ENCODE peak calls at places on chromosome 2, in seven cellular contexts. V is endodermal cell, S is pancreas, E is NCI-H1092 treated with DMSO at 0.1 percent for 48 hours, P is H9, X is cardiac fibroblast, W is Calu3. D is an unnamed sample.

GRCh38 chr2:241617431-241618154 is 19.4 kb downstream of the THAP4 start:
- DNase-seq in V (peak), E (peak), S (peak), W (no peak), P (peak), X (peak), D (no peak)

GRCh38 chr2:138373993-138374408 is 127.6 kb upstream of the SPOPL start:
- DNase-seq in W (peak), E (peak), P (no peak), S (no peak), V (no peak), X (peak), D (peak)

GRCh38 chr2:175011505-175011904 is 6.3 kb upstream of the CHN1 start:
- DNase-seq in V (no peak), W (no peak), E (peak), X (no peak), P (no peak), S (no peak), D (no peak)

GRCh38 chr2:203705184-203705583 is 1.3 kb upstream of the CD28 start:
- DNase-seq in S (no peak), P (no peak), W (no peak), V (no peak), X (no peak), E (no peak), D (no peak)

GRCh38 chr2:155733091-155733870 is 599.2 kb downstream of the NR4A2 start:
- DNase-seq in X (no peak), S (no peak), E (no peak), P (no peak), W (no peak), V (peak), D (no peak)

GRCh38 chr2:109266998-109267854 is 138.2 kb downstream of the SH3RF3 start:
- DNase-seq in S (no peak), X (peak), V (peak), E (no peak), W (no peak), P (no peak), D (no peak)

GRCh38 chr2:216661639-216662375 is 28.6 kb downstream of the IGFBP2 start:
- DNase-seq in X (no peak), P (no peak), W (peak), V (no peak), E (no peak), S (no peak), D (peak)

GRCh38 chr2:176753752-176754474 is 458.7 kb upstream of the HNRNPA3 start:
- DNase-seq in V (no peak), P (no peak), S (peak), W (no peak), X (no peak), E (no peak), D (peak)

GRCh38 chr2:119282966-119283511 is 59.4 kb downstream of the STEAP3 start:
- DNase-seq in S (peak), P (no peak), W (no peak), X (no peak), E (peak), V (peak), D (peak)

GRCh38 chr2:211408485-211408884 is 852.1 kb downstream of the CPS1 start:
- DNase-seq in W (peak), P (no peak), E (no peak), X (peak), S (no peak), V (no peak), D (no peak)

GRCh38 chr2:29847901-29848300 is 73.5 kb downstream of the ALK start:
- DNase-seq in X (no peak), S (no peak), W (no peak), E (no peak), V (no peak), P (no peak), D (no peak)

GRCh38 chr2:143607446-143608110 is 478.4 kb downstream of the ARHGAP15 start:
- DNase-seq in S (no peak), P (peak), V (no peak), W (no peak), E (no peak), X (no peak), D (no peak)

GRCh38 chr2:70703900-70704549 is 64.0 kb downstream of the ADD2 start:
- DNase-seq in P (peak), W (no peak), E (no peak), S (no peak), V (peak), X (peak), D (no peak)

GRCh38 chr2:130915595-130916437 is 79.1 kb downstream of the ARHGEF4 start:
- DNase-seq in W (no peak), V (no peak), E (no peak), P (no peak), X (no peak), S (no peak), D (no peak)

GRCh38 chr2:23273786-23274185 is 111.2 kb upstream of the KLHL29 start:
- DNase-seq in X (no peak), W (no peak), P (no peak), E (no peak), V (no peak), S (no peak), D (no peak)

GRCh38 chr2:219155054-219155644 is 5.5 kb downstream of the NHEJ1 start:
- DNase-seq in V (peak), W (peak), E (peak), P (no peak), X (peak), S (no peak), D (peak)

GRCh38 chr2:234986346-234986745 is 34.5 kb downstream of the SH3BP4 start:
- DNase-seq in E (no peak), X (no peak), P (no peak), V (peak), S (no peak), W (no peak), D (no peak)

GRCh38 chr2:3575534-3576324 is 669 bp downstream of the RPS7 start:
- DNase-seq in X (peak), W (peak), P (no peak), E (no peak), S (peak), V (no peak), D (no peak)

GRCh38 chr2:159609933-159610523 is 6.3 kb downstream of the BAZ2B start:
- DNase-seq in S (no peak), P (no peak), E (peak), W (no peak), X (no peak), V (no peak), D (no peak)

GRCh38 chr2:1020206-1020605 is 69.6 kb downstream of the SNTG2 start:
- DNase-seq in X (no peak), V (no peak), P (no peak), S (no peak), E (no peak), W (no peak), D (no peak)

GRCh38 chr2:211881449-211881848 is 657.2 kb downstream of the ERBB4 start:
- DNase-seq in W (no peak), S (no peak), P (peak), E (no peak), V (no peak), X (no peak), D (no peak)

GRCh38 chr2:237322564-237322963 is 91.4 kb downstream of the COL6A3 start:
- DNase-seq in S (peak), W (peak), V (peak), E (no peak), X (no peak), P (peak), D (no peak)

GRCh38 chr2:218218409-218219185 is 1.6 kb downstream of the ARPC2 start:
- DNase-seq in V (no peak), W (no peak), X (no peak), E (no peak), S (no peak), P (no peak), D (no peak)

GRCh38 chr2:98442488-98442887 is 2.2 kb upstream of the INPP4A start:
- DNase-seq in V (peak), W (no peak), X (no peak), E (no peak), S (no peak), P (no peak), D (no peak)

GRCh38 chr2:240626531-240627300 is 1.4 kb downstream of the GPR35 start:
- DNase-seq in W (no peak), V (peak), X (no peak), S (no peak), P (peak), E (no peak), D (no peak)

GRCh38 chr2:121239471-121239870 is 45.5 kb downstream of the TFCP2L1 start:
- DNase-seq in X (no peak), W (no peak), E (no peak), S (no peak), V (no peak), P (no peak), D (no peak)

GRCh38 chr2:72755647-72756423 is 70.0 kb downstream of the EXOC6B start:
- DNase-seq in S (no peak), E (peak), X (peak), W (no peak), V (no peak), P (no peak), D (peak)

GRCh38 chr2:152251811-152252210 is 76.2 kb upstream of the STAM2 start:
- DNase-seq in P (no peak), V (no peak), W (no peak), S (no peak), E (no peak), X (no peak), D (no peak)

GRCh38 chr2:98579926-98580325 is 28.4 kb downstream of the COA5 start:
- DNase-seq in E (no peak), V (peak), P (no peak), X (no peak), S (no peak), W (no peak), D (no peak)

GRCh38 chr2:176652300-176653182 is 383.3 kb downstream of the MTX2 start:
- DNase-seq in W (peak), P (no peak), X (peak), S (no peak), V (no peak), E (peak), D (peak)

GRCh38 chr2:39499336-39499735 is 62.3 kb upstream of the MAP4K3 start:
- DNase-seq in E (no peak), W (no peak), P (no peak), X (no peak), V (no peak), S (no peak), D (peak)

GRCh38 chr2:83826601-83827000 is 632.5 kb downstream of the SUCLG1 start:
- DNase-seq in W (no peak), P (no peak), S (no peak), V (no peak), E (no peak), X (no peak), D (no peak)

GRCh38 chr2:218405365-218406208 is 5.9 kb downstream of the CTDSP1 start:
- DNase-seq in E (no peak), P (no peak), X (no peak), V (peak), S (peak), W (no peak), D (no peak)

GRCh38 chr2:144267209-144267608 is 252.7 kb downstream of the ZEB2 start:
- DNase-seq in X (no peak), P (no peak), W (no peak), V (no peak), E (no peak), S (no peak), D (no peak)

GRCh38 chr2:64337314-64337713 is 116.6 kb upstream of the LGALSL start:
- DNase-seq in E (no peak), V (no peak), S (no peak), W (no peak), X (no peak), P (no peak), D (no peak)

GRCh38 chr2:9914384-9915065 is 37.0 kb upstream of the GRHL1 start:
- DNase-seq in V (no peak), X (peak), W (peak), S (no peak), E (no peak), P (no peak), D (peak)

GRCh38 chr2:168944065-168944464 is 43.0 kb downstream of the G6PC2 start:
- DNase-seq in P (peak), S (no peak), X (no peak), V (peak), W (peak), E (no peak), D (no peak)

GRCh38 chr2:96594701-96595152 is 43.4 kb downstream of the KANSL3 start:
- DNase-seq in P (no peak), V (no peak), X (no peak), E (no peak), S (no peak), W (no peak), D (no peak)

D was measured in fibroblast of gingiva.